ENCODE peak calls at places on chromosomes 1 and 21, in five cellular contexts. One of them, this sample, is unnamed.

GRCh38 chr1:33195560-33195959 is 13.7 kb upstream of the TRIM62 start:
- DNase-seq in adrenal gland: no peak
- DNase-seq in esophagus muscularis mucosa: no peak
- DNase-seq in sigmoid colon: no peak
- DNase-seq in A549: no peak
- DNase-seq in this sample: no peak

GRCh38 chr21:41823166-41823565 is 56.0 kb downstream of the PRDM15 start:
- DNase-seq in adrenal gland: no peak
- DNase-seq in esophagus muscularis mucosa: no peak
- DNase-seq in sigmoid colon: peak
- DNase-seq in A549: no peak
- DNase-seq in this sample: no peak

GRCh38 chr1:62621907-62622306 is 24.6 kb downstream of the ANGPTL3 start:
- DNase-seq in adrenal gland: peak
- DNase-seq in esophagus muscularis mucosa: no peak
- DNase-seq in sigmoid colon: no peak
- DNase-seq in A549: peak
- DNase-seq in this sample: no peak

GRCh38 chr1:21378705-21379494 is 61.0 kb upstream of the NBPF3 start:
- DNase-seq in adrenal gland: no peak
- DNase-seq in esophagus muscularis mucosa: no peak
- DNase-seq in sigmoid colon: no peak
- DNase-seq in A549: no peak
- DNase-seq in this sample: no peak

GRCh38 chr1:153945795-153946621 is 510 bp downstream of the DENND4B start:
- DNase-seq in adrenal gland: peak
- DNase-seq in esophagus muscularis mucosa: peak
- DNase-seq in sigmoid colon: peak
- DNase-seq in A549: peak
- DNase-seq in this sample: peak

GRCh38 chr1:58844176-58844575 is 60.3 kb upstream of the JUN start:
- DNase-seq in adrenal gland: no peak
- DNase-seq in esophagus muscularis mucosa: no peak
- DNase-seq in sigmoid colon: no peak
- DNase-seq in A549: no peak
- DNase-seq in this sample: no peak

GRCh38 chr21:40841524-40842196 is 5.3 kb downstream of the DSCAM start:
- DNase-seq in adrenal gland: peak
- DNase-seq in esophagus muscularis mucosa: peak
- DNase-seq in sigmoid colon: no peak
- DNase-seq in A549: peak
- DNase-seq in this sample: peak

GRCh38 chr1:115412286-115412685 is 74.2 kb upstream of the NGF start:
- DNase-seq in adrenal gland: no peak
- DNase-seq in esophagus muscularis mucosa: no peak
- DNase-seq in sigmoid colon: no peak
- DNase-seq in A549: no peak
- DNase-seq in this sample: no peak

GRCh38 chr1:2208309-2209239 is 14.0 kb upstream of the FAAP20 start:
- DNase-seq in adrenal gland: no peak
- DNase-seq in esophagus muscularis mucosa: no peak
- DNase-seq in sigmoid colon: peak
- DNase-seq in A549: peak
- DNase-seq in this sample: peak

GRCh38 chr1:151976868-151977267 is 16.8 kb downstream of the S100A10 start:
- DNase-seq in adrenal gland: peak
- DNase-seq in esophagus muscularis mucosa: no peak
- DNase-seq in sigmoid colon: no peak
- DNase-seq in A549: peak
- DNase-seq in this sample: no peak

GRCh38 chr21:35256468-35256988 is 207.4 kb upstream of the RUNX1 start:
- DNase-seq in adrenal gland: peak
- DNase-seq in esophagus muscularis mucosa: peak
- DNase-seq in sigmoid colon: peak
- DNase-seq in A549: peak
- DNase-seq in this sample: peak

GRCh38 chr1:166390406-166390805 is 223.6 kb upstream of the FAM78B start:
- DNase-seq in adrenal gland: no peak
- DNase-seq in esophagus muscularis mucosa: no peak
- DNase-seq in sigmoid colon: no peak
- DNase-seq in A549: no peak
- DNase-seq in this sample: no peak

GRCh38 chr1:222815367-222815765 is 527 bp downstream of the DISP1 start:
- DNase-seq in adrenal gland: peak
- DNase-seq in esophagus muscularis mucosa: no peak
- DNase-seq in sigmoid colon: peak
- DNase-seq in A549: peak
- DNase-seq in this sample: no peak

GRCh38 chr1:228727682-228728171 is 7.6 kb upstream of the RHOU start:
- DNase-seq in adrenal gland: no peak
- DNase-seq in esophagus muscularis mucosa: peak
- DNase-seq in sigmoid colon: no peak
- DNase-seq in A549: no peak
- DNase-seq in this sample: no peak

GRCh38 chr1:17545354-17545753 is 5.9 kb downstream of the ARHGEF10L start:
- DNase-seq in adrenal gland: no peak
- DNase-seq in esophagus muscularis mucosa: no peak
- DNase-seq in sigmoid colon: no peak
- DNase-seq in A549: no peak
- DNase-seq in this sample: no peak

GRCh38 chr1:101846820-101847219 is 149.9 kb downstream of the OLFM3 start:
- DNase-seq in adrenal gland: no peak
- DNase-seq in esophagus muscularis mucosa: no peak
- DNase-seq in sigmoid colon: no peak
- DNase-seq in A549: no peak
- DNase-seq in this sample: no peak

GRCh38 chr1:29696656-29697390 is 460.5 kb downstream of the PTPRU start:
- DNase-seq in adrenal gland: no peak
- DNase-seq in esophagus muscularis mucosa: no peak
- DNase-seq in sigmoid colon: no peak
- DNase-seq in A549: no peak
- DNase-seq in this sample: no peak

DNA sequence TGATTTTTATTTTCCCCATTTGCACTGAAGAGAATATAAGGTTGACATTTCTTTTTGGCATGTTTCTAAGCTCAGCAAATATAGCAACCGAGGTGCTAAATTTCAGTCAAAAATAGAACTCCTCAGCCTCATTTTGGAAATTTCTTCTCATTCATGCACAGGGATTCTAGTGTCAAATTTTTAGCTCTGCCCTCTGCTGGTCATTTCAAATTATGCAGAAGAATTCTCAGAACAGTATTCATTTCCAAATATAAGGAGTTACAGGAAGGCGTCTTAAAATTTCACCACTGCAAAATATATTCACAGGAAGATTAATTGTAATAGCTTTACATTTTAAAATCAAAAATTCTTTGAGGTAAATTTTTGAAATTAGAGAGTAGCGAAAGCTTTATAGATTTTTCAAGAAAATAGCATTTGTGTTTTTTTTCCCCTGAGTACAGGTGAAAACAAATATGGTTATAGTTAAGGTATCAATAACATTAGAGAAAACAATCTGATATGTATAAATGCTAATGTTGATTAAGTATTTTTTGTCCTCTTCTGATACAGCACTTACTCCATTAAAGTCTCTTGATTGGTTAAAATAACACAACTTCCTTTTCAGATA is 57.9 kb downstream of the FMN2 start:
- DNase-seq in adrenal gland: no peak
- DNase-seq in esophagus muscularis mucosa: no peak
- DNase-seq in sigmoid colon: no peak
- DNase-seq in A549: peak
- DNase-seq in this sample: no peak
- TF ChIP-seq POLR2A in adrenal gland: no peak
- TF ChIP-seq POLR2A in esophagus muscularis mucosa: no peak
- TF ChIP-seq POLR2A in sigmoid colon: no peak
- TF ChIP-seq POLR2A in A549: no peak
- TF ChIP-seq POLR2A in this sample: no peak

GRCh38 chr1:207088161-207088560 is 499 bp upstream of the C4BPB start:
- DNase-seq in adrenal gland: no peak
- DNase-seq in esophagus muscularis mucosa: no peak
- DNase-seq in sigmoid colon: no peak
- DNase-seq in A549: no peak
- DNase-seq in this sample: no peak
- H3K27ac ChIP-seq in adrenal gland: no peak
- H3K27ac ChIP-seq in esophagus muscularis mucosa: no peak
- H3K27ac ChIP-seq in sigmoid colon: no peak
- H3K27ac ChIP-seq in A549: no peak
- H3K27ac ChIP-seq in this sample: no peak

DNA sequence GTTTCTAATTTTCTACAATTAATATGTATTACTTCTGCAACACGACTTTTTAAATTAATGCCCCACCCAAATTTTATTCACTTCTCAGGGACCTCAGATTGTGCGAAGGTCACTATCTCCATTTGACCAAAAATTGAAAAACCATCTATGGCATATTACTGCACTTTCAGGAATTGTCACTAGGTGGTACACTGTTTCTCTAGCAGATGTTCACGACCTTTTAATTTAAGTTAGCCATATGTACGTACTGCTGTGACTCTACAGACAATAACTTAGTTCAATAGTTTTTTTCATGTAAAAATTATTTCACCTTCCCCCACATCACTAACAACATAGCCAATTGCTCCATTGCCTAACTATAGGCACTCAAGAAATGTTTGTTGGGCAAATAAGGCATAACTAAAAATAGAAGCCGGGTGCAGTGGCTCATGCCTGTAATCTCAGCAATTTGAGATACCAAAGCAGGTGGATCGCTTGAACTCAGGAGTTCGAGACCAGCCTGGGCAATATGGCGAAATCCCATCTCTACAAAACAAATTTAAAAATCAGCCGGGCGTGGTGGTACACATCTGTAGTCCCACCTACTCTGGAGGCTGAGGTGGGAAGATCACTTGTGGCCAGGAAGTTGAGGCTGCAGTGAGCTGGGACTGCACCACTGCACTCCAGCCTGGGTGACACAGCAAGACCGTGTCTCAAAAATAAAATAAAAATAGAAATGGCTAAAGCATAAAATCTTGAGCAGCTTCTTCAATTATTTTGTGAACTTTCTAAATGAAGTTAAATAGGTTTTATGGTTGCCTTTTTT is 75.7 kb upstream of the PKN2 start:
- DNase-seq in adrenal gland: no peak
- DNase-seq in esophagus muscularis mucosa: no peak
- DNase-seq in sigmoid colon: no peak
- DNase-seq in A549: peak
- DNase-seq in this sample: no peak
- TF ChIP-seq CTCF in adrenal gland: peak
- TF ChIP-seq CTCF in esophagus muscularis mucosa: peak
- TF ChIP-seq CTCF in sigmoid colon: peak
- TF ChIP-seq CTCF in A549: peak
- TF ChIP-seq CTCF in this sample: peak

GRCh38 chr1:155125946-155126493 is 1.7 kb upstream of the EFNA1 start:
- DNase-seq in adrenal gland: peak
- DNase-seq in esophagus muscularis mucosa: no peak
- DNase-seq in sigmoid colon: peak
- DNase-seq in A549: no peak
- DNase-seq in this sample: peak
- TF ChIP-seq POLR2A in adrenal gland: no peak
- TF ChIP-seq POLR2A in esophagus muscularis mucosa: no peak
- TF ChIP-seq POLR2A in sigmoid colon: no peak
- TF ChIP-seq POLR2A in A549: no peak
- TF ChIP-seq POLR2A in this sample: no peak